ENCODE peak calls at places on chromosome 22, in six cellular contexts. L, W, Q, T, N and G are unnamed samples.

GRCh38 chr22:26756675-26757293 is 99.4 kb downstream of the MIAT start:
- DNase-seq in L (peak), W (peak), Q (no peak), T (peak), N (peak), G (peak)

GRCh38 chr22:43698403-43698802 is 113.7 kb downstream of the EFCAB6 start:
- DNase-seq in L (no peak), W (no peak), Q (no peak), T (peak), N (no peak), G (no peak)

GRCh38 chr22:50696799-50697561 is 24.4 kb downstream of the SHANK3 start:
- DNase-seq in L (no peak), W (no peak), Q (no peak), T (peak), N (no peak), G (peak)

GRCh38 chr22:45131749-45132148 is 32.0 kb upstream of the NUP50 start:
- DNase-seq in L (no peak), W (peak), Q (no peak), T (no peak), N (peak), G (no peak)

GRCh38 chr22:44519895-44520294 is 21.9 kb upstream of the RTL6 start:
- DNase-seq in L (no peak), W (no peak), Q (no peak), T (no peak), N (peak), G (no peak)

GRCh38 chr22:17570851-17571631 is 7.7 kb downstream of the SLC25A18 start:
- DNase-seq in L (no peak), W (peak), Q (no peak), T (peak), N (peak), G (no peak)

GRCh38 chr22:46286941-46287872 is 9.5 kb upstream of the GTSE1 start:
- DNase-seq in L (no peak), W (no peak), Q (no peak), T (no peak), N (no peak), G (no peak)

GRCh38 chr22:24809331-24809730 is 3.3 kb downstream of the SGSM1 start:
- DNase-seq in L (no peak), W (no peak), Q (no peak), T (no peak), N (no peak), G (no peak)

GRCh38 chr22:44664149-44664548 is 37.9 kb upstream of the PRR5 start:
- DNase-seq in L (no peak), W (peak), Q (no peak), T (peak), N (peak), G (no peak)

GRCh38 chr22:33544707-33545106 is 375.6 kb downstream of the LARGE1 start:
- DNase-seq in L (no peak), W (no peak), Q (no peak), T (peak), N (no peak), G (no peak)

GRCh38 chr22:29661355-29661754 is 57.9 kb downstream of the NF2 start:
- DNase-seq in L (no peak), W (no peak), Q (no peak), T (no peak), N (no peak), G (no peak)

GRCh38 chr22:31136711-31137110 is 3.6 kb downstream of the PLA2G3 start:
- DNase-seq in L (no peak), W (no peak), Q (no peak), T (no peak), N (no peak), G (no peak)

GRCh38 chr22:45742866-45743450 is 71.3 kb downstream of the ATXN10 start:
- DNase-seq in L (no peak), W (no peak), Q (no peak), T (peak), N (no peak), G (no peak)

GRCh38 chr22:26461188-26461810 is 22.3 kb downstream of the HPS4 start:
- DNase-seq in L (peak), W (peak), Q (no peak), T (peak), N (peak), G (peak)

GRCh38 chr22:49415219-49415951 is 412.3 kb downstream of the BRD1 start:
- DNase-seq in L (no peak), W (no peak), Q (no peak), T (no peak), N (no peak), G (no peak)

GRCh38 chr22:17477401-17477833 is 85.9 kb upstream of the SLC25A18 start:
- DNase-seq in L (no peak), W (no peak), Q (no peak), T (peak), N (peak), G (no peak)

GRCh38 chr22:41762980-41763779 is 37.3 kb upstream of the CCDC134 start:
- DNase-seq in L (peak), W (peak), Q (no peak), T (peak), N (no peak), G (peak)
- TF ChIP-seq CTCF in L (peak), W (no peak), Q (peak), T (peak), N (no peak), G (peak)

DNA sequence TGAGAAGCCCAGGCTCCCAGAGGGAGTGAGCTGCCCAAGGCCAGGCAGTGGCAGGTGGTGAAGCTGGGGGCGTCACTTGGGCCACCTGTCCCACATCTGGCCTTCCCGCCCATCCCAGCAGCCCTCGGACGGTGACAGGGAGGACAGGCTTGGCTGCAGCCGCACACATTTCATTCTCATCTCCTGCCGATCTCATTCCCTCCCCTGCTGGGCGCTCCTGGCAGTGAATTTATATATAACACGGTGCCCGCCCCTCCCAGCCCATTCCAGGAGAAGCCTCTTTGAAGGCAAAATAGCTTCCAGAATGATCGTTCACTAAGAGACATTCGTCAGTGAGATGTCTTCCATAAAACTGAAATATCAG is 861.3 kb downstream of the TBC1D22A start:
- DNase-seq in L (no peak), W (peak), Q (no peak), T (no peak), N (no peak), G (no peak)
- TF ChIP-seq CTCF in L (no peak), W (no peak), Q (no peak), T (no peak), N (no peak), G (no peak)

DNA sequence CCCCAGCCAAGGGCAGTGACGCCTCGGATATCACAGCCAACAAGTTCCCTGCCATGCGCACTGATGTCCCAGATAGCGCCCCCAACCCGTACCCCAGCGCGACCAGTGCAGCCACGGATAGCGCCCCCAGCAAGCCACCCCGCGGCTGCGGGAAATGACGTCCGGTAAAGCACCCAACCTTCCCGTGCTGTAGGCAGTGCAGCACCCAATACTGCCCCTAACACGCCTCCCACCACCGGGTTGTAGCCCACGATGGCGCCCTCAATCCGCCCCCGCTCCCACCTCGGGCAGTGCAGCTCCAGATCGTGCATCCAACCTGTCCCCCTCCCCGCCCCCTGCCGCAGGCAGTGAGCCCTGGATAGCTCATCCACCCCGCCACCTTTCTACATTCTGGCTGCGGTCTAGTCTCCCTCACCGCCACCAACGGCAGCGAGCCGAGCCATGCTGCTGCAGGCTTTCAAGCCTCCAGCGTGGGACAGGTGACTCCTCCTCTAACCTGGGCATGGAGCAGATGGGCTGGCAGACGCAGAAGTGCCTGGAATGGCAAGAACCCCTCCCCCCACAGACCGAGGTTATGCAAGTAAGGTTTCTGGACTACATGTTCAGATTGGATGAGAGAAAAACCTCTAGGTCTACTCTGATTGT is 540 bp downstream of the RFPL2 start:
- DNase-seq in L (no peak), W (no peak), Q (no peak), T (no peak), N (no peak), G (peak)
- TF ChIP-seq CTCF in L (no peak), W (no peak), Q (no peak), T (no peak), N (no peak), G (no peak)

DNA sequence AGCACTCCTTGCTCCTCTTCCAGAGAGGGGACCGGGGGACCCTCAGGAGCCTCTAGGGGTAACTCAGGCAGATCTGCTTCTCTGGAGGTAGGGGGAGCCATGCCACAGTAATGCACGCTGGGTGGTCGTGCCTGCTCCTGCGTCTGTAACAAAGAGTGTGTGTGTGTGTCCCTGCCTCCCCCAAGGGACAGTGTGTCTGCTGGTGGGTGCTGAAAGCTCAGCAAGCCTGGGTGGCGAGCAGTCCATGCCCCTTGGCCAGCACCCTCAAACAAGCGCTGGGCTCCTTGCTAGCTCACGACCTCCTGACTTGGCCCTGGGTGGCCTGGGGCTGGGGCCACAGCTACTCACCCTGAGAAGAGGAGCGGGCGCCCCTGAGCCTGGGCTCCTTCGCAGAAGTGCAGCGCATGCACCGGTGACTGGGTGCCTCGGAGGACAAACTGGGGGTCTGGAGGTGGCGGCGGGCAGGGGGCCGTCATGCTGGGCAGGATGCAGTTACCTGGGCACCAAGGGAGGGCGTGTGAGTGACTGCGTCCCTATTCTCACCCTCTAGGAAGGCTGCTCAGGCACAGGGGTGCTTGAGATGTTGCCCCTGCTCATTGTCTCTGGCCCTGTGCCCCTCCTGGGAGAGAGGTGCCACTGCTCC is 33.7 kb downstream of the GNB1L start:
- DNase-seq in L (peak), W (peak), Q (no peak), T (no peak), N (no peak), G (no peak)
- TF ChIP-seq CTCF in L (no peak), W (no peak), Q (no peak), T (no peak), N (no peak), G (no peak)

DNA sequence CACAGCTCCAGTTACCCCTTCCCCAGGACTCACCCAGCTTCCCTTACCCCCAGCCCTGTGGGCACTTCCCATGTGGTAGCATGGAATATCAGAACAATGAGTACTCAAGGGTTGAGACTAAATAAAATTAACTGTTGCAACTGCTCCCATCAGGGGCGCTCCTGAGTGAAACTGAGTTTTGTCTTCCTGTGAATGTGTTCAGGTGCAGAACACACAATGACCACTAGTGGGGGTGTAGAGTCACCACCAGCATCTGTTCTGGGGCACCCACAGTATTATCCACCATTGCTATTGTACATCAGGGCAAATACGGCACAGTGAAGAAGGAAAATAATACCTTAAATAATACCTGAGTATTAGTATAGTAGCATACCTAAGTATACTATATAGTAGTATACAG is 689.7 kb downstream of the TBC1D22A start:
- DNase-seq in L (no peak), W (no peak), Q (no peak), T (no peak), N (no peak), G (no peak)
- TF ChIP-seq CTCF in L (peak), W (no peak), Q (no peak), T (no peak), N (no peak), G (no peak)

DNA sequence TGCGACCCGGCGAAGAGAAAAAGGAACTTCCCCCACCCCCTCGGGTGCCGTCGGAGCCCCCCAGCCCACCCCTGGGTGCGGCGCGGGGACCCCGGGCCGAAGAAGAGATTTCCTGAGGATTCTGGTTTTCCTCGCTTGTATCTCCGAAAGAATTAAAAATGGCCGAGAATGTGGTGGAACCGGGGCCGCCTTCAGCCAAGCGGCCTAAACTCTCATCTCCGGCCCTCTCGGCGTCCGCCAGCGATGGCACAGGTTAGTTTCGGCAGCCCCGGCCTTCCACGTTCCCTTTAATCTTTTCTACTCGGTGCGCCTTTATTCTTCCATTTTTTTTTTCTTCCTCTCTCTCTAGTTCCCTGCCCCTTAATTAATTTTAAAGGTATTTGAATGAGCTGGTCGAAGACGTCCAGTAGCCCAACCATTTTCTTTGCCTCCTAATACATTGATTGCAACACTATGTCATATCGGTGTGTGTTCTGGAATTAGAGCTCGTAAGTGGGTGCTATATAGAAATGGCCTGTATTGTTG is 517 bp downstream of the EP300 start:
- DNase-seq in L (no peak), W (peak), Q (no peak), T (peak), N (no peak), G (peak)
- TF ChIP-seq CTCF in L (no peak), W (no peak), Q (no peak), T (no peak), N (no peak), G (no peak)